ENCODE peak calls at places on chromosomes 1 and 21, in seven cellular contexts. One of them, this sample, is unnamed.

GRCh38 chr1:118978914-118979701 is 9.0 kb downstream of the TBX15 start:
- DNase-seq in GM12878: no peak
- DNase-seq in SK-N-SH: peak
- DNase-seq in H1: no peak
- DNase-seq in K562: no peak
- DNase-seq in HCT116: no peak
- DNase-seq in HepG2: no peak
- DNase-seq in this sample: no peak

GRCh38 chr1:233904979-233905415 is 521 bp downstream of the SLC35F3 start:
- DNase-seq in GM12878: no peak
- DNase-seq in SK-N-SH: no peak
- DNase-seq in H1: peak
- DNase-seq in K562: no peak
- DNase-seq in HCT116: no peak
- DNase-seq in HepG2: no peak
- DNase-seq in this sample: peak

GRCh38 chr21:45304945-45305344 is 17.2 kb upstream of the POFUT2 start:
- DNase-seq in GM12878: no peak
- DNase-seq in SK-N-SH: no peak
- DNase-seq in H1: no peak
- DNase-seq in K562: no peak
- DNase-seq in HCT116: no peak
- DNase-seq in HepG2: no peak
- DNase-seq in this sample: no peak

GRCh38 chr1:66696771-66697170 is 55.5 kb upstream of the DYNLT5 start:
- DNase-seq in GM12878: no peak
- DNase-seq in SK-N-SH: no peak
- DNase-seq in H1: no peak
- DNase-seq in K562: no peak
- DNase-seq in HCT116: no peak
- DNase-seq in HepG2: no peak
- DNase-seq in this sample: no peak

GRCh38 chr1:206788487-206789050 is 16.3 kb upstream of the IL10 start:
- DNase-seq in GM12878: no peak
- DNase-seq in SK-N-SH: no peak
- DNase-seq in H1: no peak
- DNase-seq in K562: no peak
- DNase-seq in HCT116: no peak
- DNase-seq in HepG2: no peak
- DNase-seq in this sample: no peak

GRCh38 chr1:209375681-209376360 is 207.7 kb upstream of the CAMK1G start:
- DNase-seq in GM12878: no peak
- DNase-seq in SK-N-SH: no peak
- DNase-seq in H1: no peak
- DNase-seq in K562: no peak
- DNase-seq in HCT116: no peak
- DNase-seq in HepG2: no peak
- DNase-seq in this sample: peak

GRCh38 chr1:154193821-154194220 is 1.9 kb upstream of the TPM3 start:
- DNase-seq in GM12878: no peak
- DNase-seq in SK-N-SH: no peak
- DNase-seq in H1: no peak
- DNase-seq in K562: no peak
- DNase-seq in HCT116: no peak
- DNase-seq in HepG2: peak
- DNase-seq in this sample: no peak

GRCh38 chr1:193666485-193667083 is 480.2 kb upstream of the B3GALT2 start:
- DNase-seq in GM12878: no peak
- DNase-seq in SK-N-SH: no peak
- DNase-seq in H1: no peak
- DNase-seq in K562: no peak
- DNase-seq in HCT116: no peak
- DNase-seq in HepG2: no peak
- DNase-seq in this sample: no peak

GRCh38 chr1:23395162-23395724 is 25.6 kb upstream of the ZNF436 start:
- DNase-seq in GM12878: no peak
- DNase-seq in SK-N-SH: no peak
- DNase-seq in H1: peak
- DNase-seq in K562: no peak
- DNase-seq in HCT116: no peak
- DNase-seq in HepG2: no peak
- DNase-seq in this sample: peak

GRCh38 chr21:46150491-46151121 is 4.8 kb downstream of the FTCD start:
- DNase-seq in GM12878: no peak
- DNase-seq in SK-N-SH: no peak
- DNase-seq in H1: no peak
- DNase-seq in K562: no peak
- DNase-seq in HCT116: no peak
- DNase-seq in HepG2: no peak
- DNase-seq in this sample: no peak

GRCh38 chr1:205438213-205439158 is 16.6 kb upstream of the LEMD1 start:
- DNase-seq in GM12878: no peak
- DNase-seq in SK-N-SH: peak
- DNase-seq in H1: peak
- DNase-seq in K562: peak
- DNase-seq in HCT116: peak
- DNase-seq in HepG2: peak
- DNase-seq in this sample: no peak
- TF ChIP-seq YY1 in GM12878: no peak
- TF ChIP-seq YY1 in SK-N-SH: no peak
- TF ChIP-seq YY1 in H1: peak
- TF ChIP-seq YY1 in K562: no peak
- TF ChIP-seq YY1 in HCT116: no peak
- TF ChIP-seq YY1 in HepG2: no peak
- TF ChIP-seq YY1 in this sample: no peak

GRCh38 chr1:214573386-214574358 is 22.3 kb upstream of the PTPN14 start:
- DNase-seq in GM12878: no peak
- DNase-seq in SK-N-SH: no peak
- DNase-seq in H1: no peak
- DNase-seq in K562: no peak
- DNase-seq in HCT116: no peak
- DNase-seq in HepG2: no peak
- DNase-seq in this sample: no peak
- TF ChIP-seq YY1 in GM12878: no peak
- TF ChIP-seq YY1 in SK-N-SH: no peak
- TF ChIP-seq YY1 in H1: no peak
- TF ChIP-seq YY1 in K562: no peak
- TF ChIP-seq YY1 in HCT116: no peak
- TF ChIP-seq YY1 in HepG2: no peak
- TF ChIP-seq YY1 in this sample: no peak

GRCh38 chr1:167185062-167185461 is 35.6 kb upstream of the POU2F1 start:
- DNase-seq in GM12878: no peak
- DNase-seq in SK-N-SH: peak
- DNase-seq in H1: no peak
- DNase-seq in K562: no peak
- DNase-seq in HCT116: no peak
- DNase-seq in HepG2: no peak
- DNase-seq in this sample: no peak
- TF ChIP-seq YY1 in GM12878: no peak
- TF ChIP-seq YY1 in SK-N-SH: no peak
- TF ChIP-seq YY1 in H1: no peak
- TF ChIP-seq YY1 in K562: no peak
- TF ChIP-seq YY1 in HCT116: no peak
- TF ChIP-seq YY1 in HepG2: no peak
- TF ChIP-seq YY1 in this sample: no peak

GRCh38 chr1:175188936-175189335 is 3.6 kb downstream of the KIAA0040 start:
- DNase-seq in GM12878: peak
- DNase-seq in SK-N-SH: no peak
- DNase-seq in H1: no peak
- DNase-seq in K562: no peak
- DNase-seq in HCT116: no peak
- DNase-seq in HepG2: no peak
- DNase-seq in this sample: no peak
- TF ChIP-seq YY1 in GM12878: peak
- TF ChIP-seq YY1 in SK-N-SH: no peak
- TF ChIP-seq YY1 in H1: no peak
- TF ChIP-seq YY1 in K562: no peak
- TF ChIP-seq YY1 in HCT116: no peak
- TF ChIP-seq YY1 in HepG2: no peak
- TF ChIP-seq YY1 in this sample: no peak

DNA sequence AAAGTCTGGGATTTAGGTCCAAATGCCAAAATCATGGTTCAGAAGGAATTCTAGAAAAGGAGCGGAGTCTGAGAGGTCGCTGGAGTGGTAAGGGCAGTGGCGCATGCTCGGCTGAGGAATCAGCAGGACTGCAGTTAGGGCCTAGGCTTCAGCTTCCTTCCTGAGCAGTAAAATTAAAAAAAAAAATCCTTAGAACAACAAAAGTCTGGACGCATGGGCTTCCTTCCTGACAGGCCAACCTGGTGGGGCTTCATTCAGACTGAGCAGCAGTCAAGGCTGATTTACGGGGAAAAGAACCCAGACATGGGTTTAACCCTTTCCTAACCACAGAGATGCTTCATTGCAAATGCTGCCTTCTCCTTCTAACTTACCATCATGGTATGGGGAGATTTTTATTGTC is 17.1 kb downstream of the RNF220 start:
- DNase-seq in GM12878: no peak
- DNase-seq in SK-N-SH: no peak
- DNase-seq in H1: no peak
- DNase-seq in K562: no peak
- DNase-seq in HCT116: no peak
- DNase-seq in HepG2: no peak
- DNase-seq in this sample: no peak
- TF ChIP-seq YY1 in GM12878: no peak
- TF ChIP-seq YY1 in SK-N-SH: no peak
- TF ChIP-seq YY1 in H1: no peak
- TF ChIP-seq YY1 in K562: no peak
- TF ChIP-seq YY1 in HCT116: no peak
- TF ChIP-seq YY1 in HepG2: no peak
- TF ChIP-seq YY1 in this sample: no peak

DNA sequence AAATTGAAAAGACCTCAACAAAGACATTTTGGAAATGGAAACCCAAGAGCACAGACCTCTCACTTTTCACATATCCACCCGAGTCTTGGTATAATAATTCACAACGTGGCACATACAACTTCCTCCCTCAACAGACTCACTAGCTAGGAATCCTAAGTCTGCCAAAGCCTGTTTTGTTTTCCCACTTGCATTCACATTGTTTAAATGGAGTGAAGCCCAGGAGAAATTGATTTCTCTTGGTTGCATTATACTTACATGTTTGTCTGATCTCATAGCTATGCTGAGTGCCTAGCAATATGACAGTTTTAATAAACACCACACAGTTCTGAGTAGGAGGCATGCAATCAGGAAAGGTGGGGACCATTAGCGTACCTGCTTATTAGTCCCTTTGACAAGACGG is 348.5 kb upstream of the ADGRL4 start:
- DNase-seq in GM12878: no peak
- DNase-seq in SK-N-SH: no peak
- DNase-seq in H1: no peak
- DNase-seq in K562: no peak
- DNase-seq in HCT116: no peak
- DNase-seq in HepG2: no peak
- DNase-seq in this sample: no peak
- TF ChIP-seq YY1 in GM12878: no peak
- TF ChIP-seq YY1 in SK-N-SH: no peak
- TF ChIP-seq YY1 in H1: no peak
- TF ChIP-seq YY1 in K562: no peak
- TF ChIP-seq YY1 in HCT116: no peak
- TF ChIP-seq YY1 in HepG2: no peak
- TF ChIP-seq YY1 in this sample: no peak

This sample was measured in NT2/D1.